ENCODE peak calls at places on chromosomes 12 and 14, in six cellular contexts. One of them, this sample, is unnamed.

GRCh38 chr12:93784339-93785086 is 107.3 kb downstream of the CRADD start:
- DNase-seq in hippocampal formation: peak; percentile 13
- DNase-seq in SK-N-DZ: peak; percentile 97
- DNase-seq in endothelial cell: no peak
- DNase-seq in T-helper 1 cell: peak; percentile 67
- DNase-seq in body of pancreas: peak; percentile 71
- DNase-seq in this sample: no peak

GRCh38 chr14:92510972-92511371 is 2.6 kb upstream of the RIN3 start:
- DNase-seq in hippocampal formation: no peak
- DNase-seq in SK-N-DZ: no peak
- DNase-seq in endothelial cell: no peak
- DNase-seq in T-helper 1 cell: no peak
- DNase-seq in body of pancreas: no peak
- DNase-seq in this sample: no peak

GRCh38 chr12:40013847-40014246 is 92.0 kb downstream of the SLC2A13 start:
- DNase-seq in hippocampal formation: no peak
- DNase-seq in SK-N-DZ: no peak
- DNase-seq in endothelial cell: no peak
- DNase-seq in T-helper 1 cell: no peak
- DNase-seq in body of pancreas: no peak
- DNase-seq in this sample: no peak

GRCh38 chr12:108392284-108392683 is 53.2 kb upstream of the CMKLR1 start:
- DNase-seq in hippocampal formation: no peak
- DNase-seq in SK-N-DZ: no peak
- DNase-seq in endothelial cell: no peak
- DNase-seq in T-helper 1 cell: no peak
- DNase-seq in body of pancreas: no peak
- DNase-seq in this sample: no peak

GRCh38 chr12:119020377-119021360 is 39.3 kb downstream of the SRRM4 start:
- DNase-seq in hippocampal formation: no peak
- DNase-seq in SK-N-DZ: peak; percentile 17
- DNase-seq in endothelial cell: peak; percentile 49
- DNase-seq in T-helper 1 cell: peak; percentile 1
- DNase-seq in body of pancreas: peak; percentile 61
- DNase-seq in this sample: no peak

GRCh38 chr14:101233391-101233790 is 327.9 kb upstream of the DIO3 start:
- DNase-seq in hippocampal formation: no peak
- DNase-seq in SK-N-DZ: no peak
- DNase-seq in endothelial cell: no peak
- DNase-seq in T-helper 1 cell: no peak
- DNase-seq in body of pancreas: no peak
- DNase-seq in this sample: no peak

GRCh38 chr12:121980211-121980891 is 41.3 kb upstream of the BCL7A start:
- DNase-seq in hippocampal formation: no peak
- DNase-seq in SK-N-DZ: no peak
- DNase-seq in endothelial cell: no peak
- DNase-seq in T-helper 1 cell: no peak
- DNase-seq in body of pancreas: peak; percentile 41
- DNase-seq in this sample: no peak

GRCh38 chr14:58947816-58948440 is 240.5 kb upstream of the DAAM1 start:
- DNase-seq in hippocampal formation: peak; percentile 16
- DNase-seq in SK-N-DZ: no peak
- DNase-seq in endothelial cell: no peak
- DNase-seq in T-helper 1 cell: no peak
- DNase-seq in body of pancreas: no peak
- DNase-seq in this sample: no peak

GRCh38 chr12:93818488-93819047 is 141.4 kb downstream of the CRADD start:
- DNase-seq in hippocampal formation: no peak
- DNase-seq in SK-N-DZ: no peak
- DNase-seq in endothelial cell: no peak
- DNase-seq in T-helper 1 cell: no peak
- DNase-seq in body of pancreas: no peak
- DNase-seq in this sample: no peak

GRCh38 chr12:77102691-77103090 is 37.3 kb upstream of the E2F7 start:
- DNase-seq in hippocampal formation: no peak
- DNase-seq in SK-N-DZ: no peak
- DNase-seq in endothelial cell: no peak
- DNase-seq in T-helper 1 cell: no peak
- DNase-seq in body of pancreas: no peak
- DNase-seq in this sample: no peak

GRCh38 chr14:93878251-93878650 is 48.9 kb upstream of the FAM181A start:
- DNase-seq in hippocampal formation: no peak
- DNase-seq in SK-N-DZ: no peak
- DNase-seq in endothelial cell: no peak
- DNase-seq in T-helper 1 cell: no peak
- DNase-seq in body of pancreas: no peak
- DNase-seq in this sample: no peak

This sample was measured in activated T-helper 9 cell treated with anti-CD3 and anti-CD28 coated beads, Interleukin-2, amount 50 U/mL, for 16 hours.